ENCODE peak calls at places on chromosomes 16 and 17, in four cellular contexts. C, T, D and I are unnamed samples.

GRCh38 chr17:64410750-64411490 is 20.3 kb upstream of the PECAM1 start:
- DNase-seq in C (no peak), T (peak), D (no peak), I (no peak)

GRCh38 chr16:11370084-11370931 is 25.0 kb downstream of the RMI2 start:
- DNase-seq in C (no peak), T (no peak), D (peak), I (peak)

GRCh38 chr17:2232244-2232638 is 71.3 kb downstream of the SMG6 start:
- DNase-seq in C (no peak), T (no peak), D (no peak), I (no peak)

GRCh38 chr16:81273223-81273940 is 34.9 kb downstream of the BCO1 start:
- DNase-seq in C (no peak), T (no peak), D (no peak), I (no peak)

GRCh38 chr17:10127819-10128375 is 70.5 kb downstream of the GAS7 start:
- DNase-seq in C (no peak), T (no peak), D (no peak), I (no peak)

GRCh38 chr17:76154935-76155845 is 14.1 kb upstream of the FOXJ1 start:
- DNase-seq in C (no peak), T (no peak), D (no peak), I (no peak)

GRCh38 chr16:2425825-2426430 is 3.3 kb upstream of the CCNF start:
- DNase-seq in C (no peak), T (no peak), D (no peak), I (no peak)

GRCh38 chr17:80220709-80221215 is 535 bp downstream of the SLC26A11 start:
- DNase-seq in C (peak), T (no peak), D (no peak), I (no peak)

GRCh38 chr17:39598047-39598481 is 9.7 kb downstream of the NEUROD2 start:
- DNase-seq in C (no peak), T (no peak), D (no peak), I (no peak)

GRCh38 chr16:648071-648785 is 937 bp upstream of the WDR90 start:
- DNase-seq in C (peak), T (no peak), D (peak), I (no peak)

GRCh38 chr16:4158143-4159093 is 42.2 kb upstream of the ADCY9 start:
- DNase-seq in C (no peak), T (no peak), D (no peak), I (no peak)

GRCh38 chr16:4846503-4846900 is 586 bp downstream of the GLYR1 start:
- DNase-seq in C (peak), T (no peak), D (peak), I (no peak)

GRCh38 chr17:8672326-8672725 is 41.8 kb upstream of the MYH10 start:
- DNase-seq in C (no peak), T (no peak), D (no peak), I (no peak)

GRCh38 chr17:40322417-40323315 is 13.7 kb downstream of the RARA start:
- DNase-seq in C (no peak), T (peak), D (peak), I (peak)

GRCh38 chr17:35609831-35610230 is 22.7 kb downstream of the AP2B1 start:
- DNase-seq in C (no peak), T (no peak), D (no peak), I (no peak)

GRCh38 chr16:8648867-8649266 is 25.6 kb upstream of the ABAT start:
- DNase-seq in C (no peak), T (no peak), D (no peak), I (no peak)

GRCh38 chr17:1997146-1997586 is 28.0 kb downstream of the RTN4RL1 start:
- DNase-seq in C (no peak), T (no peak), D (peak), I (no peak)

GRCh38 chr17:29722411-29723198 is 99.9 kb upstream of the CORO6 start:
- DNase-seq in C (peak), T (peak), D (no peak), I (peak)

GRCh38 chr16:4488486-4488967 is 12.3 kb downstream of the HMOX2 start:
- DNase-seq in C (no peak), T (no peak), D (no peak), I (no peak)

GRCh38 chr16:86714166-86714565 is 135.8 kb downstream of the FOXL1 start:
- DNase-seq in C (no peak), T (no peak), D (no peak), I (no peak)

GRCh38 chr17:37698856-37699255 is 46.0 kb downstream of the HNF1B start:
- DNase-seq in C (no peak), T (no peak), D (no peak), I (no peak)

GRCh38 chr17:69609495-69610315 is 195.2 kb downstream of the MAP2K6 start:
- DNase-seq in C (peak), T (peak), D (peak), I (no peak)

GRCh38 chr16:89001117-89002027 is 24.4 kb upstream of the CBFA2T3 start:
- DNase-seq in C (no peak), T (no peak), D (no peak), I (no peak)

GRCh38 chr16:46582313-46582712 is 38.9 kb downstream of the SHCBP1 start:
- DNase-seq in C (no peak), T (no peak), D (no peak), I (no peak)

GRCh38 chr16:85960486-85961046 is 61.6 kb downstream of the IRF8 start:
- DNase-seq in C (no peak), T (no peak), D (no peak), I (no peak)

GRCh38 chr16:86789621-86790051 is 211.3 kb downstream of the FOXL1 start:
- DNase-seq in C (no peak), T (no peak), D (no peak), I (no peak)

GRCh38 chr16:66359811-66360608 is 6.5 kb upstream of the CDH5 start:
- DNase-seq in C (no peak), T (no peak), D (no peak), I (no peak)

GRCh38 chr17:61536417-61536955 is 54.5 kb downstream of the NACA2 start:
- DNase-seq in C (no peak), T (no peak), D (no peak), I (no peak)

GRCh38 chr17:78853926-78854394 is 13.3 kb upstream of the USP36 start:
- DNase-seq in C (no peak), T (peak), D (no peak), I (no peak)

GRCh38 chr16:20826039-20826566 is 19.8 kb downstream of the REXO5 start:
- DNase-seq in C (no peak), T (no peak), D (no peak), I (no peak)

GRCh38 chr17:30391534-30391933 is 12.8 kb downstream of the CPD start:
- DNase-seq in C (no peak), T (no peak), D (no peak), I (no peak)

GRCh38 chr17:63547083-63547523 is 3.2 kb upstream of the DCAF7 start:
- DNase-seq in C (no peak), T (no peak), D (no peak), I (no peak)

GRCh38 chr16:87625241-87625797 is 23.0 kb downstream of the JPH3 start:
- DNase-seq in C (no peak), T (no peak), D (no peak), I (no peak)

GRCh38 chr16:57741660-57742191 is 6.2 kb downstream of the KATNB1 start:
- DNase-seq in C (no peak), T (no peak), D (no peak), I (no peak)

GRCh38 chr16:3101841-3102470 is 2.9 kb upstream of the ZSCAN10 start:
- DNase-seq in C (no peak), T (no peak), D (no peak), I (no peak)

GRCh38 chr16:57341441-57342303 is 16.9 kb upstream of the CCL22 start:
- DNase-seq in C (no peak), T (no peak), D (no peak), I (no peak)

GRCh38 chr16:67847064-67847861 is at the start of gene CENPT:
- DNase-seq in C (peak), T (peak), D (peak), I (no peak)

GRCh38 chr17:27533874-27534815 is 77.9 kb downstream of the KSR1 start:
- DNase-seq in C (no peak), T (no peak), D (no peak), I (no peak)

GRCh38 chr17:45755050-45755449 is 29.1 kb upstream of the CRHR1 start:
- DNase-seq in C (no peak), T (no peak), D (no peak), I (no peak)

GRCh38 chr16:88611220-88611821 is 27.1 kb upstream of the IL17C start:
- DNase-seq in C (no peak), T (no peak), D (no peak), I (no peak)

GRCh38 chr17:42279776-42280630 is 3.8 kb upstream of the STAT5B start:
- DNase-seq in C (peak), T (no peak), D (no peak), I (no peak)

GRCh38 chr17:42282478-42283080 is 5.7 kb upstream of the STAT5A start:
- DNase-seq in C (no peak), T (no peak), D (no peak), I (no peak)

GRCh38 chr17:42283241-42284019 is 4.9 kb upstream of the STAT5A start:
- DNase-seq in C (no peak), T (no peak), D (no peak), I (no peak)

GRCh38 chr17:42284020-42284369 is 4.3 kb upstream of the STAT5A start:
- DNase-seq in C (no peak), T (no peak), D (no peak), I (no peak)

GRCh38 chr17:42281571-42282096 is 5.4 kb upstream of the STAT5B start:
- DNase-seq in C (peak), T (no peak), D (no peak), I (no peak)
- TF ChIP-seq FOXK2 in C (no peak), T (no peak), D (no peak), I (no peak)

DNA sequence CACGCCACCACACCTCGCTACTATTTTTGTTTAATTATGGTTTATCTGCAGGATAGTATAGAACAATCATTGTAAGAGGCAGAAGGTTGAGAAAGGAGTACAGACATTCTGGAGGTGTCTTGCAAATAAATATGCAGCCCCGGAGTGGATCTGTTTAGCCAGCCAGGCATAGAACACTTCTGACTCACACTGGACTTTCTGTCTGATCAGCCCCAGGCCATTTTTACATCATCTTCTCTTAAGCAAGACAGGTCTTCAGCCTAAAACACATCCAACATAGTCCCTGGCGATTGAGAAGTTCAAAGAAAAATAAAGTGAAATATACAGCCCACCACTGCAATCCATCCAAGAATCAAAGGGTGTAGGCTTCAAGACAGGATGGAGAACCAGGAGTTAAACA is 81.4 kb downstream of the XYLT1 start:
- DNase-seq in C (no peak), T (no peak), D (no peak), I (no peak)
- TF ChIP-seq FOXK2 in C (no peak), T (no peak), D (no peak), I (no peak)

GRCh38 chr17:31594416-31594815 is 202.9 kb downstream of the RAB11FIP4 start:
- DNase-seq in C (no peak), T (no peak), D (no peak), I (no peak)

GRCh38 chr17:31595076-31595475 is 203.6 kb downstream of the RAB11FIP4 start:
- DNase-seq in C (no peak), T (no peak), D (no peak), I (no peak)

GRCh38 chr17:31597646-31598387 is 206.3 kb downstream of the RAB11FIP4 start:
- DNase-seq in C (no peak), T (no peak), D (no peak), I (no peak)

GRCh38 chr17:31596382-31597323 is 205.2 kb downstream of the RAB11FIP4 start:
- DNase-seq in C (no peak), T (no peak), D (peak), I (peak)

GRCh38 chr17:31595666-31596381 is 204.3 kb downstream of the RAB11FIP4 start:
- DNase-seq in C (no peak), T (no peak), D (no peak), I (no peak)
- TF ChIP-seq FOXK2 in C (no peak), T (no peak), D (no peak), I (no peak)

DNA sequence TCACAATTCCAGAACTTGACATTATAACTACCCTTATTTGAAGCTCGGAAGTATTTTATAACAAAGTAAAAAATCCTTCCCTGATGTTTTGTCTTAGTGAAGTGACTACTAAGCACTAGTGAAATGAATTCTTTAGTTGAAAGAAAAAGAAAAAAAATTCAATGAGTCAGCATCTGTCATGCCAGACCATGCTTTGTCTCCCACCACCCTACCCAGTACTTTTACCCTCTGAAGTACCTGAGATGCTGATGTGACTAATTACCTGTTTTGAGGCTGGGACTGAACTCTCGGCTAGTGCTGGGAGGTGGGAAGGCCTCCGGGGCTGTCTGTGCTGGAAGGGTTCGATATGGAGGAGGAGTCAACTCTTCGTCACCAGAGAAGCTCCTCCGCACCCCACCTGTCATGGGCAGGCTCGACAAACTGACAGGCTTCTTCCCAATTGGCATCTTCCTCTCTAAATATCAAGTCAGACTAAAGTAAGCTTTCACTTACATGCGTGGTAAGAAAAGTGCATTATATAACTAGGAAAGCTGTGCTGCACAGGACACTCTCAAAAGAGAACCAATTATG is 19.6 kb downstream of the NME2 start:
- DNase-seq in C (no peak), T (no peak), D (no peak), I (no peak)
- TF ChIP-seq FOXK2 in C (no peak), T (no peak), D (no peak), I (no peak)

GRCh38 chr17:4230142-4230541 is 33.6 kb downstream of the ANKFY1 start:
- DNase-seq in C (no peak), T (no peak), D (no peak), I (no peak)
- TF ChIP-seq FOXK2 in C (no peak), T (no peak), D (no peak), I (no peak)

DNA sequence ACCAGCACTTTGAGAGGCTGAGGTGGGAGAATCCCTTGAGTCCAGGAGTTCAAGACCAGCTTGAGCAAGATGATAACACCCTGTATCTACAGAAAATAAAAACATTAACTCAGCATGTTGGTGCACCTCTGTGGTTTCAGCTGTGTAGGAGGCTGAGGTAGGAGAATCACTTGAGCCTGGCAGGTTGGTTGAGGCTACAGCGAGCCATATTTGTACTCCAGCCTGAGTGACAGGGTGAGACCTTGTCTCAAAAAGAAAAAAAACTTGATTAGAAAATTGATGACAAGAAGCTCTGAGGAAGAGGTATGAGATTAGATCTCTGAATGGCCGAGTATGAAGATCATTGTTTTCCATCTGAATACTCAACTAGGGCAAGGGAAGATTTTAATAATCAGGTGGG is 31.0 kb downstream of the SCPEP1 start:
- DNase-seq in C (no peak), T (no peak), D (no peak), I (no peak)
- TF ChIP-seq FOXK2 in C (no peak), T (no peak), D (no peak), I (no peak)

GRCh38 chr17:20304961-20305360 is 162.4 kb downstream of the LGALS9B start:
- DNase-seq in C (no peak), T (no peak), D (no peak), I (no peak)

GRCh38 chr17:20300399-20301037 is 166.8 kb downstream of the LGALS9B start:
- DNase-seq in C (no peak), T (no peak), D (no peak), I (no peak)

GRCh38 chr17:20306924-20307323 is 160.4 kb downstream of the LGALS9B start:
- DNase-seq in C (no peak), T (no peak), D (no peak), I (no peak)

GRCh38 chr17:20299013-20299412 is 168.3 kb downstream of the LGALS9B start:
- DNase-seq in C (no peak), T (no peak), D (no peak), I (no peak)

DNA sequence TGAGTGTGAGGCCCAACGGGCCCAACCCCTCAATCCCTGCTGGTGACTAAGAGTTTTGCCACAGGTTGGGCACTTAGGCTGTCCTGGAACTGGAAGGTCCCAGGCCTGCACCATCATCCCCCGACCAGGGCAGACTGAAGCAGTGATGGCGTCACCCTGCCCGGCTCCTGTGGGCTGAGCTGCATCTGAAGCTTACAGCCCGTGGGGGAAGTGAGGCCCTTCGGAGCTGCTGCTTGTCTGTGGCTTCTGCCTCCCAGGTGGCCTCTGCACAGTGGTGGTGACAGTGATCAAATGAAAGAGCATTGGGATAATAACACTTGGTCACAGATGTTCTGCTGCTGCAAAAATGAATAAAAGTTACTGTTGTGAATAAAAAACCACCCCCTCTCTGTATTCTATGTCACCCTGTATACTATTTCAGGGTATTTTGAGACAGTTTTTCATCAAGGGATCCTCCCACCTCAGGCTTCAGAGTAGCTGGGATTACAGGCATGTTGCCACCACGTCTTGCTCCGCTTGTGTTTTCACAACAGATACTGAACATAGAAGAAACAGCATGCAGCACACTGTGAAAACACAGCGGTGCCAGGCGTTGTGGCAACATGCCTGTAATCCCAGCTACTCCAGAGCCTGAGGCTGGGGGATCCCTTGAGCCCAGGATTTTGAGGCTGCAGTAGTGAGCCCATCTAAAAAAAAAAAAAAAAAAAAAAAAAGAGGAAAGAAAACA is 165.0 kb downstream of the LGALS9B start:
- DNase-seq in C (no peak), T (no peak), D (no peak), I (no peak)
- TF ChIP-seq FOXK2 in C (no peak), T (no peak), D (no peak), I (no peak)

DNA sequence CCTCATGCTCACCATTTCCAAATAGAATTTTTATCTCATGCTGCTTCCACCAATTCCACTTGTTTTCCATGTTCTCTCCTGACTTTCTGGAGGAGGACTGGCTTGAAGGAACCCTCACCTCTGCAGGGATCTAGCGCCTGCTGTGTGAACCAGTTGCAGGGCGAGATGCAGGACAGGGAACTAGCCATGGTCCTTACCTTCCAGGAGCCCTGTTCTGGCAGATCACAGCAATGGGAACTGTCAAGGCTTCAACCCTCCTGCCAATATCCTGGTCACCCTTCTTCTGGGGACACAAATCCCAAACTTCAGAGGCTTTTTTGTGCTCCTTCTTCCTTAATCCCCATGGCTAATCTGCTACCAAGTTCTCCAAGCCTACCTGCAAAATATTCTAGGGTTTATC is 60.4 kb upstream of the MMP2 start:
- DNase-seq in C (peak), T (no peak), D (no peak), I (no peak)
- TF ChIP-seq FOXK2 in C (no peak), T (no peak), D (no peak), I (no peak)